ENCODE peak calls at places on chromosomes 12 and 14, in eight cellular contexts. M, A, Q, G, C, E, J and W are unnamed samples.

GRCh38 chr12:122722347-122722746 is 5.7 kb upstream of the HCAR3 start:
- DNase-seq in M (no peak), A (no peak), Q (no peak), G (no peak), C (no peak), E (no peak), J (no peak), W (no peak)

GRCh38 chr14:51310453-51311074 is 70.5 kb downstream of the TMX1 start:
- DNase-seq in M (peak; percentile 58), A (no peak), Q (no peak), G (no peak), C (no peak), E (no peak), J (no peak), W (no peak)

GRCh38 chr12:101855364-101855884 is 22.0 kb upstream of the DRAM1 start:
- DNase-seq in M (no peak), A (peak; percentile 37), Q (no peak), G (no peak), C (no peak), E (no peak), J (no peak), W (no peak)

GRCh38 chr12:1576410-1577240 is 17.8 kb downstream of the FBXL14 start:
- DNase-seq in M (peak; percentile 88), A (peak; percentile 55), Q (no peak), G (no peak), C (peak; percentile 42), E (no peak), J (no peak), W (no peak)

GRCh38 chr12:67320614-67321305 is 51.6 kb downstream of the CAND1 start:
- DNase-seq in M (peak; percentile 6), A (no peak), Q (no peak), G (no peak), C (no peak), E (no peak), J (no peak), W (no peak)

GRCh38 chr14:34462132-34462893 is at the start of gene SPTSSA:
- DNase-seq in M (peak; percentile 95), A (peak; percentile 92), Q (peak; percentile 88), G (peak; percentile 89), C (peak; percentile 42), E (peak; percentile 82), J (peak; percentile 73), W (peak; percentile 91)

GRCh38 chr12:127145929-127146789 is 1120.8 kb upstream of the TMEM132C start:
- DNase-seq in M (peak; percentile 55), A (peak; percentile 82), Q (no peak), G (no peak), C (no peak), E (peak; percentile 41), J (peak; percentile 65), W (no peak)

GRCh38 chr12:110661337-110661972 is 27.5 kb downstream of the HVCN1 start:
- DNase-seq in M (no peak), A (no peak), Q (no peak), G (no peak), C (no peak), E (no peak), J (peak; percentile 7), W (no peak)

GRCh38 chr12:92466391-92467305 is 236.1 kb upstream of the PLEKHG7 start:
- DNase-seq in M (no peak), A (no peak), Q (peak; percentile 15), G (no peak), C (no peak), E (no peak), J (no peak), W (no peak)

GRCh38 chr12:14238224-14238792 is 127.2 kb upstream of the ATF7IP start:
- DNase-seq in M (peak; percentile 67), A (peak; percentile 29), Q (no peak), G (peak; percentile 36), C (no peak), E (no peak), J (no peak), W (no peak)

GRCh38 chr12:109606261-109607028 is 32.9 kb downstream of the MVK start:
- DNase-seq in M (peak; percentile 13), A (no peak), Q (peak; percentile 48), G (no peak), C (no peak), E (no peak), J (no peak), W (no peak)

GRCh38 chr12:685388-685787 is 22.1 kb upstream of the NINJ2 start:
- DNase-seq in M (peak; percentile 68), A (no peak), Q (no peak), G (no peak), C (no peak), E (peak; percentile 72), J (peak; percentile 70), W (no peak)

GRCh38 chr12:113277511-113277910 is 56.2 kb downstream of the TPCN1 start:
- DNase-seq in M (no peak), A (no peak), Q (no peak), G (no peak), C (no peak), E (no peak), J (no peak), W (no peak)

GRCh38 chr12:130266751-130267150 is 70.9 kb upstream of the PIWIL1 start:
- DNase-seq in M (no peak), A (no peak), Q (peak; percentile 41), G (peak; percentile 13), C (no peak), E (no peak), J (no peak), W (no peak)

GRCh38 chr12:56151672-56152131 is 685 bp upstream of the MYL6B start:
- DNase-seq in M (no peak), A (peak; percentile 27), Q (peak; percentile 72), G (peak; percentile 69), C (no peak), E (peak; percentile 53), J (peak; percentile 55), W (peak; percentile 49)

GRCh38 chr12:65248656-65249633 is 29.5 kb upstream of the MSRB3 start:
- DNase-seq in M (no peak), A (no peak), Q (no peak), G (no peak), C (no peak), E (no peak), J (no peak), W (no peak)

GRCh38 chr12:56884421-56884820 is 49.8 kb downstream of the SDR9C7 start:
- DNase-seq in M (peak; percentile 4), A (no peak), Q (no peak), G (no peak), C (peak; percentile 45), E (no peak), J (no peak), W (peak; percentile 38)

GRCh38 chr12:24198070-24198469 is 248.6 kb upstream of the SOX5 start:
- DNase-seq in M (no peak), A (peak; percentile 6), Q (no peak), G (no peak), C (no peak), E (no peak), J (no peak), W (no peak)

GRCh38 chr12:69556383-69556782 is 28.9 kb upstream of the CCT2 start:
- DNase-seq in M (no peak), A (no peak), Q (no peak), G (no peak), C (no peak), E (no peak), J (no peak), W (no peak)

GRCh38 chr14:103427485-103428443 is 42.5 kb downstream of the MARK3 start:
- DNase-seq in M (peak; percentile 90), A (peak; percentile 89), Q (peak; percentile 19), G (peak; percentile 54), C (peak; percentile 86), E (no peak), J (no peak), W (no peak)

GRCh38 chr14:100110801-100111200 is 45.6 kb downstream of the EVL start:
- DNase-seq in M (no peak), A (no peak), Q (no peak), G (no peak), C (no peak), E (no peak), J (no peak), W (no peak)

GRCh38 chr12:53010955-53011354 is 4.7 kb downstream of the EIF4B start:
- DNase-seq in M (no peak), A (no peak), Q (no peak), G (no peak), C (no peak), E (no peak), J (no peak), W (no peak)

GRCh38 chr14:103134405-103134804 is 11.1 kb downstream of the TNFAIP2 start:
- DNase-seq in M (no peak), A (no peak), Q (no peak), G (no peak), C (no peak), E (no peak), J (no peak), W (no peak)

GRCh38 chr12:93698307-93699092 is 21.3 kb downstream of the CRADD start:
- DNase-seq in M (peak; percentile 19), A (peak; percentile 30), Q (no peak), G (peak; percentile 28), C (no peak), E (no peak), J (no peak), W (no peak)

GRCh38 chr14:96038920-96039632 is at the start of gene C14orf132:
- DNase-seq in M (peak; percentile 68), A (peak; percentile 74), Q (peak; percentile 72), G (no peak), C (peak; percentile 26), E (no peak), J (peak; percentile 22), W (no peak)

GRCh38 chr12:46356655-46357437 is 15.7 kb downstream of the SLC38A2 start:
- DNase-seq in M (no peak), A (no peak), Q (no peak), G (no peak), C (no peak), E (no peak), J (no peak), W (no peak)

GRCh38 chr14:92922883-92923743 is at the start of gene CHGA:
- DNase-seq in M (peak; percentile 54), A (peak; percentile 12), Q (peak; percentile 86), G (peak; percentile 27), C (no peak), E (peak; percentile 33), J (peak; percentile 32), W (peak; percentile 58)

GRCh38 chr12:116594325-116595038 is 35.3 kb downstream of the MAP1LC3B2 start:
- DNase-seq in M (no peak), A (no peak), Q (no peak), G (no peak), C (no peak), E (no peak), J (peak; percentile 18), W (no peak)

GRCh38 chr14:28630100-28630499 is 136.5 kb upstream of the FOXG1 start:
- DNase-seq in M (no peak), A (no peak), Q (no peak), G (no peak), C (no peak), E (no peak), J (no peak), W (no peak)